ENCODE peak calls at places on chromosomes 6 and 20, in ten cellular contexts. One of them, this sample, is unnamed.

GRCh38 chr6:4295058-4295788 is 159.8 kb upstream of the ECI2 start:
- DNase-seq in K562: no peak
- DNase-seq in bronchial epithelial cell: no peak
- DNase-seq in left ventricle myocardium inferior: no peak
- DNase-seq in GM12865: no peak
- DNase-seq in GM06990: no peak
- DNase-seq in breast epithelium: no peak
- DNase-seq in OCI-LY7: no peak
- DNase-seq in heart right ventricle: no peak
- DNase-seq in A549: no peak
- DNase-seq in this sample: no peak

GRCh38 chr6:53358440-53359087 is 9.8 kb upstream of the ELOVL5 start:
- DNase-seq in OCI-LY7: peak; percentile 54
- DNase-seq in bronchial epithelial cell: peak; percentile 35
- DNase-seq in GM06990: no peak
- DNase-seq in left ventricle myocardium inferior: no peak
- DNase-seq in A549: no peak
- DNase-seq in breast epithelium: no peak
- DNase-seq in heart right ventricle: no peak
- DNase-seq in GM12865: peak; percentile 48
- DNase-seq in K562: no peak
- DNase-seq in this sample: no peak

GRCh38 chr20:62274332-62275262 is 28.2 kb upstream of the ADRM1 start:
- DNase-seq in heart right ventricle: no peak
- DNase-seq in K562: peak; percentile 63
- DNase-seq in breast epithelium: no peak
- DNase-seq in bronchial epithelial cell: no peak
- DNase-seq in left ventricle myocardium inferior: no peak
- DNase-seq in GM12865: no peak
- DNase-seq in GM06990: no peak
- DNase-seq in A549: no peak
- DNase-seq in OCI-LY7: no peak
- DNase-seq in this sample: no peak

GRCh38 chr20:34262488-34263288 is 21.5 kb downstream of the ASIP start:
- DNase-seq in GM12865: peak; percentile 30
- DNase-seq in breast epithelium: no peak
- DNase-seq in A549: no peak
- DNase-seq in bronchial epithelial cell: peak; percentile 33
- DNase-seq in heart right ventricle: peak; percentile 64
- DNase-seq in left ventricle myocardium inferior: peak; percentile 48
- DNase-seq in OCI-LY7: no peak
- DNase-seq in K562: no peak
- DNase-seq in GM06990: no peak
- DNase-seq in this sample: peak; percentile 33

GRCh38 chr6:87653074-87653962 is 48.7 kb downstream of the AKIRIN2 start:
- DNase-seq in K562: no peak
- DNase-seq in heart right ventricle: no peak
- DNase-seq in OCI-LY7: no peak
- DNase-seq in A549: no peak
- DNase-seq in breast epithelium: no peak
- DNase-seq in left ventricle myocardium inferior: no peak
- DNase-seq in GM06990: no peak
- DNase-seq in GM12865: peak; percentile 34
- DNase-seq in bronchial epithelial cell: no peak
- DNase-seq in this sample: no peak

GRCh38 chr20:13995086-13995665 is at the start of gene MACROD2:
- DNase-seq in A549: peak; percentile 96
- DNase-seq in breast epithelium: peak; percentile 94
- DNase-seq in K562: peak; percentile 7
- DNase-seq in left ventricle myocardium inferior: peak; percentile 82
- DNase-seq in GM12865: peak; percentile 1
- DNase-seq in heart right ventricle: peak; percentile 76
- DNase-seq in OCI-LY7: no peak
- DNase-seq in bronchial epithelial cell: peak; percentile 85
- DNase-seq in GM06990: peak; percentile 38
- DNase-seq in this sample: peak; percentile 97

GRCh38 chr20:36311141-36311853 is 5.2 kb downstream of the DLGAP4 start:
- DNase-seq in bronchial epithelial cell: no peak
- DNase-seq in heart right ventricle: no peak
- DNase-seq in OCI-LY7: no peak
- DNase-seq in GM06990: no peak
- DNase-seq in GM12865: no peak
- DNase-seq in left ventricle myocardium inferior: no peak
- DNase-seq in breast epithelium: no peak
- DNase-seq in K562: no peak
- DNase-seq in A549: no peak
- DNase-seq in this sample: no peak

GRCh38 chr20:45963059-45964011 is 8.7 kb downstream of the ZNF335 start:
- DNase-seq in A549: peak; percentile 28
- DNase-seq in K562: peak; percentile 15
- DNase-seq in GM12865: peak; percentile 74
- DNase-seq in GM06990: no peak
- DNase-seq in bronchial epithelial cell: peak; percentile 49
- DNase-seq in heart right ventricle: no peak
- DNase-seq in left ventricle myocardium inferior: no peak
- DNase-seq in breast epithelium: peak; percentile 27
- DNase-seq in OCI-LY7: peak; percentile 65
- DNase-seq in this sample: peak; percentile 68

GRCh38 chr6:142378138-142378875 is 76.5 kb downstream of the ADGRG6 start:
- DNase-seq in GM06990: no peak
- DNase-seq in bronchial epithelial cell: peak; percentile 67
- DNase-seq in A549: no peak
- DNase-seq in left ventricle myocardium inferior: no peak
- DNase-seq in heart right ventricle: peak; percentile 19
- DNase-seq in breast epithelium: no peak
- DNase-seq in K562: no peak
- DNase-seq in GM12865: no peak
- DNase-seq in OCI-LY7: no peak
- DNase-seq in this sample: peak; percentile 48

GRCh38 chr20:6492396-6493055 is 275.0 kb upstream of the BMP2 start:
- DNase-seq in heart right ventricle: no peak
- DNase-seq in OCI-LY7: no peak
- DNase-seq in A549: no peak
- DNase-seq in GM12865: no peak
- DNase-seq in GM06990: no peak
- DNase-seq in K562: no peak
- DNase-seq in left ventricle myocardium inferior: no peak
- DNase-seq in bronchial epithelial cell: peak; percentile 47
- DNase-seq in breast epithelium: no peak
- DNase-seq in this sample: peak; percentile 63

GRCh38 chr6:15763827-15764226 is 101.0 kb upstream of the DTNBP1 start:
- DNase-seq in K562: no peak
- DNase-seq in left ventricle myocardium inferior: no peak
- DNase-seq in breast epithelium: no peak
- DNase-seq in GM06990: no peak
- DNase-seq in bronchial epithelial cell: peak; percentile 48
- DNase-seq in heart right ventricle: peak; percentile 6
- DNase-seq in A549: no peak
- DNase-seq in OCI-LY7: no peak
- DNase-seq in GM12865: no peak
- DNase-seq in this sample: peak; percentile 9

GRCh38 chr20:37994512-37994911 is 38.7 kb downstream of the TTI1 start:
- DNase-seq in A549: peak; percentile 49
- DNase-seq in K562: no peak
- DNase-seq in left ventricle myocardium inferior: no peak
- DNase-seq in GM12865: no peak
- DNase-seq in breast epithelium: no peak
- DNase-seq in heart right ventricle: no peak
- DNase-seq in bronchial epithelial cell: peak; percentile 91
- DNase-seq in OCI-LY7: no peak
- DNase-seq in GM06990: no peak
- DNase-seq in this sample: peak; percentile 94

GRCh38 chr6:166951670-166952060 is 4.7 kb downstream of the RNASET2 start:
- DNase-seq in breast epithelium: no peak
- DNase-seq in OCI-LY7: no peak
- DNase-seq in K562: no peak
- DNase-seq in A549: no peak
- DNase-seq in bronchial epithelial cell: no peak
- DNase-seq in GM06990: no peak
- DNase-seq in heart right ventricle: no peak
- DNase-seq in GM12865: no peak
- DNase-seq in left ventricle myocardium inferior: no peak
- DNase-seq in this sample: no peak
- TF ChIP-seq CTCF in breast epithelium: no peak
- TF ChIP-seq CTCF in OCI-LY7: peak; percentile 60
- TF ChIP-seq CTCF in K562: no peak
- TF ChIP-seq CTCF in A549: no peak
- TF ChIP-seq CTCF in bronchial epithelial cell: no peak
- TF ChIP-seq CTCF in GM06990: no peak
- TF ChIP-seq CTCF in heart right ventricle: no peak
- TF ChIP-seq CTCF in GM12865: no peak
- TF ChIP-seq CTCF in left ventricle myocardium inferior: no peak
- TF ChIP-seq CTCF in this sample: no peak

DNA sequence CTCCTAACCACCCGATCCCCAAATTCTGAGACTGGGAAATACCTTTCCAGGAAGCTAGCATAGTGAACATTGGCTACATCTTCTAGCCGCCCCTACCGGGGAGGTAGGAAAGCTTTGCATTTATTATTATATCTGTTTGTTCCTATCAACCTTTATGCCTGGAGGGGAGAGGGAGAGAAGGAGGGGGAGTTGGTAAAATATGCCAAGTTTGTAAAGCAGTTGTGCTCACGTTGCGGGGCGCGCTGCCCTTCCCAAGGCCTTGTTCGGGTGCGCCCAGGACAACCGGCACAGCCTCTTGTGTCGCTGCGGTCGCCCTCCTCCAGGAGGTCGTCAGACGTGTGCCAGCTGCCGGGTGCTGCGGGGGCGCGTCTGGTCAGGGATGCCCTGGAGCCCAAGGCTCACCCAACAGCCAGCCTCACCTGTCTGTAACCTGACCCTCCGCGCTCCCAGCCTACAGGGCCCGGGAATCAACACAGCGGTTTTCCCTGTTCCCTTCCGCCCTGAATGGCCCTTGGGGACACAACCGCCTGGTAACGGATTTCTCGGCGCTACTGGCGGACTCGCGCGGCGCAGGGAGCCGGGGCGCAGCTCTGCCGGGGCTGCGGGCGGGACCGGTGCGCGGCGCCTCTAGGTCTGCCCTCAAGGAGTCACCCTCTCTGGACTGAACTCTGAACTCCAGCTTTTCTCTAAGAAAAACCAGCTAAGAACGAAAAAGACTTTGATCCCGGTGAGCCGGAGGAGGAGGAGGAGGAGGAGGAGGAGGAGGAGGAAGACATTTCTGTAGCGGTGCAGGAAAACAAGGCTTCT is 1.1 kb upstream of the OVOL2 start:
- DNase-seq in K562: no peak
- DNase-seq in A549: no peak
- DNase-seq in breast epithelium: peak; percentile 76
- DNase-seq in OCI-LY7: no peak
- DNase-seq in GM06990: no peak
- DNase-seq in bronchial epithelial cell: no peak
- DNase-seq in GM12865: no peak
- DNase-seq in left ventricle myocardium inferior: no peak
- DNase-seq in heart right ventricle: no peak
- DNase-seq in this sample: peak; percentile 27
- H3K4me3 ChIP-seq in K562: no peak overlapping the region
- H3K4me3 ChIP-seq in A549: peak overlapping the region; percentile 65
- H3K4me3 ChIP-seq in breast epithelium: peak overlapping the region; percentile 74
- H3K4me3 ChIP-seq in OCI-LY7: no peak overlapping the region
- H3K4me3 ChIP-seq in GM06990: no peak overlapping the region
- H3K4me3 ChIP-seq in bronchial epithelial cell: peak overlapping the region; percentile 36
- H3K4me3 ChIP-seq in GM12865: no peak overlapping the region
- H3K4me3 ChIP-seq in left ventricle myocardium inferior: peak overlapping the region; percentile 42
- H3K4me3 ChIP-seq in heart right ventricle: peak overlapping the region; percentile 14
- H3K4me3 ChIP-seq in this sample: peak overlapping the region; percentile 10

GRCh38 chr6:148269386-148269785 is 73.3 kb upstream of the SASH1 start:
- DNase-seq in GM12865: no peak
- DNase-seq in left ventricle myocardium inferior: no peak
- DNase-seq in OCI-LY7: no peak
- DNase-seq in GM06990: no peak
- DNase-seq in K562: no peak
- DNase-seq in bronchial epithelial cell: no peak
- DNase-seq in heart right ventricle: no peak
- DNase-seq in A549: no peak
- DNase-seq in breast epithelium: no peak
- DNase-seq in this sample: no peak

GRCh38 chr6:148274809-148275208 is 67.8 kb upstream of the SASH1 start:
- DNase-seq in GM06990: no peak
- DNase-seq in left ventricle myocardium inferior: no peak
- DNase-seq in GM12865: no peak
- DNase-seq in K562: no peak
- DNase-seq in OCI-LY7: no peak
- DNase-seq in breast epithelium: no peak
- DNase-seq in heart right ventricle: no peak
- DNase-seq in A549: no peak
- DNase-seq in bronchial epithelial cell: no peak
- DNase-seq in this sample: no peak

GRCh38 chr6:148272084-148272483 is 70.6 kb upstream of the SASH1 start:
- DNase-seq in OCI-LY7: no peak
- DNase-seq in GM06990: no peak
- DNase-seq in bronchial epithelial cell: peak; percentile 32
- DNase-seq in heart right ventricle: no peak
- DNase-seq in K562: no peak
- DNase-seq in GM12865: no peak
- DNase-seq in left ventricle myocardium inferior: no peak
- DNase-seq in A549: no peak
- DNase-seq in breast epithelium: no peak
- DNase-seq in this sample: peak; percentile 58

GRCh38 chr6:148273962-148274752 is 68.5 kb upstream of the SASH1 start:
- DNase-seq in K562: no peak
- DNase-seq in GM06990: no peak
- DNase-seq in GM12865: no peak
- DNase-seq in left ventricle myocardium inferior: no peak
- DNase-seq in bronchial epithelial cell: no peak
- DNase-seq in heart right ventricle: no peak
- DNase-seq in breast epithelium: no peak
- DNase-seq in OCI-LY7: no peak
- DNase-seq in A549: no peak
- DNase-seq in this sample: peak; percentile 47

DNA sequence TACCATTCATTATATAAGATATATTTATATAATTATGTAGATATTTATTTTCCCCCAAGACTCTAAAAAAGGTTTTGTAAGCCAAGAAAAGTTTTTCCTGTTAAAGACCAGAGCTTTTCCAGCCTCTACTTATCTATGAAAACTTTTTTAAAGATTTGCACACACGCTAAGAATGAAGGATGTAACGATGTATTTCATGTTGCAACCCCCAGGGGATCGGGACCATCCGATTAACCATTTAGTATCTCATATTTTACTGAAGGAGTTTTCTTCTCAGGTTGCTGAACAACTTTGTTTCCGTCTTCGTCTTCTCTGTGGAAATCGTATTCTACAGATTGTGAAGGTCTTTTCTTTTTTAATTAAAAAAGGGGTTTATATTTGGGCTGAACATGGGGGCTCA is 70.0 kb upstream of the SASH1 start:
- DNase-seq in heart right ventricle: no peak
- DNase-seq in GM12865: no peak
- DNase-seq in bronchial epithelial cell: no peak
- DNase-seq in A549: no peak
- DNase-seq in breast epithelium: no peak
- DNase-seq in GM06990: no peak
- DNase-seq in K562: no peak
- DNase-seq in left ventricle myocardium inferior: no peak
- DNase-seq in OCI-LY7: no peak
- DNase-seq in this sample: no peak
- TF ChIP-seq CTCF in heart right ventricle: no peak
- TF ChIP-seq CTCF in GM12865: no peak
- TF ChIP-seq CTCF in bronchial epithelial cell: no peak
- TF ChIP-seq CTCF in A549: no peak
- TF ChIP-seq CTCF in breast epithelium: no peak
- TF ChIP-seq CTCF in GM06990: no peak
- TF ChIP-seq CTCF in K562: no peak
- TF ChIP-seq CTCF in left ventricle myocardium inferior: no peak
- TF ChIP-seq CTCF in OCI-LY7: no peak
- TF ChIP-seq CTCF in this sample: no peak

GRCh38 chr6:169250660-169251059 is 3.0 kb downstream of the THBS2 start:
- DNase-seq in GM12865: no peak
- DNase-seq in left ventricle myocardium inferior: no peak
- DNase-seq in heart right ventricle: no peak
- DNase-seq in OCI-LY7: no peak
- DNase-seq in bronchial epithelial cell: peak; percentile 81
- DNase-seq in K562: no peak
- DNase-seq in GM06990: no peak
- DNase-seq in A549: peak; percentile 2
- DNase-seq in breast epithelium: no peak
- DNase-seq in this sample: peak; percentile 89
- H3K4me3 ChIP-seq in GM12865: no peak overlapping the region
- H3K4me3 ChIP-seq in left ventricle myocardium inferior: peak overlapping the region; percentile 54
- H3K4me3 ChIP-seq in heart right ventricle: peak overlapping the region; percentile 55
- H3K4me3 ChIP-seq in OCI-LY7: no peak overlapping the region
- H3K4me3 ChIP-seq in bronchial epithelial cell: no peak overlapping the region
- H3K4me3 ChIP-seq in K562: no peak overlapping the region
- H3K4me3 ChIP-seq in GM06990: no peak overlapping the region
- H3K4me3 ChIP-seq in A549: no peak overlapping the region
- H3K4me3 ChIP-seq in breast epithelium: peak overlapping the region; percentile 66
- H3K4me3 ChIP-seq in this sample: no peak overlapping the region

This sample was measured in epithelial cell of esophagus.